ENCODE peak calls at places on chromosomes 12 and 14, in ten cellular contexts. X is pancreas, V is choroid plexus epithelial cell, P is adrenal gland, N is nephron progenitor cell, D is left ventricle myocardium inferior, M is heart left ventricle, O is AG04449, F is A673, I is gastrocnemius medialis. W is an unnamed sample.

GRCh38 chr14:49939884-49940510 is 47.1 kb downstream of the ARF6 start:
- DNase-seq in D (no peak), N (no peak), X (no peak), F (peak; percentile 39), O (no peak), V (no peak), I (no peak), M (no peak), P (no peak), W (no peak)

GRCh38 chr12:15152864-15153263 is 68.4 kb downstream of the RERG start:
- DNase-seq in V (peak; percentile 89), F (peak; percentile 22), D (no peak), N (no peak), X (no peak), I (no peak), M (no peak), O (peak; percentile 10), P (no peak), W (no peak)

GRCh38 chr12:59056931-59057330 is 136.6 kb upstream of the LRIG3 start:
- DNase-seq in X (no peak), P (no peak), D (no peak), F (no peak), I (no peak), N (no peak), O (no peak), M (no peak), V (peak; percentile 36), W (no peak)

GRCh38 chr14:64126548-64126947 is 167.6 kb downstream of the ESR2 start:
- DNase-seq in M (no peak), F (no peak), X (no peak), P (no peak), D (no peak), O (no peak), N (no peak), I (no peak), V (no peak), W (no peak)

GRCh38 chr12:3768911-3769447 is 16.1 kb upstream of the CRACR2A start:
- DNase-seq in N (no peak), O (no peak), M (no peak), D (no peak), V (no peak), I (no peak), F (no peak), P (no peak), X (no peak), W (no peak)

GRCh38 chr14:100911665-100912316 is 8.3 kb upstream of the RTL1 start:
- DNase-seq in I (no peak), O (no peak), P (no peak), X (no peak), D (no peak), V (peak; percentile 31), F (no peak), N (no peak), M (no peak), W (no peak)

GRCh38 chr12:20453756-20454310 is 85.5 kb downstream of the PDE3A start:
- DNase-seq in I (no peak), P (no peak), O (no peak), V (no peak), N (no peak), F (no peak), D (no peak), X (no peak), M (no peak), W (no peak)

GRCh38 chr14:100587763-100588411 is 670 bp upstream of the BEGAIN start:
- DNase-seq in P (no peak), V (no peak), O (no peak), I (no peak), F (peak; percentile 45), D (peak; percentile 6), M (peak; percentile 45), X (no peak), N (no peak), W (no peak)

GRCh38 chr12:110880651-110881050 is 33.9 kb downstream of the CCDC63 start:
- DNase-seq in O (no peak), I (no peak), F (no peak), N (no peak), P (no peak), X (no peak), M (no peak), D (no peak), V (no peak), W (no peak)

GRCh38 chr12:80763874-80764273 is 47.2 kb downstream of the MYF5 start:
- DNase-seq in D (no peak), N (peak; percentile 28), M (no peak), V (peak; percentile 81), P (no peak), X (no peak), I (no peak), O (no peak), F (peak; percentile 74), W (no peak)

GRCh38 chr12:109753959-109754358 is 40.3 kb downstream of the FAM222A start:
- DNase-seq in O (no peak), X (no peak), F (no peak), N (no peak), P (peak; percentile 4), D (no peak), V (no peak), M (no peak), I (no peak), W (no peak)

GRCh38 chr14:101602466-101602840 is 41.2 kb downstream of the DIO3 start:
- DNase-seq in N (no peak), V (no peak), F (no peak), D (no peak), M (no peak), X (no peak), P (no peak), O (no peak), I (no peak), W (no peak)

GRCh38 chr12:93426406-93426805 is 15.3 kb downstream of the UBE2N start:
- DNase-seq in O (no peak), N (no peak), I (no peak), V (no peak), D (no peak), X (no peak), M (no peak), F (no peak), P (no peak), W (no peak)

GRCh38 chr14:61644834-61645233 is 50.5 kb upstream of the HIF1A start:
- DNase-seq in M (no peak), N (peak; percentile 46), P (no peak), X (no peak), I (no peak), F (no peak), O (no peak), V (peak; percentile 54), D (no peak), W (no peak)

GRCh38 chr12:105936496-105936895 is 202.3 kb downstream of the NUAK1 start:
- DNase-seq in M (no peak), O (no peak), V (no peak), X (no peak), N (no peak), F (no peak), P (no peak), I (no peak), D (no peak), W (no peak)

GRCh38 chr14:89807905-89808304 is 146.6 kb downstream of the EFCAB11 start:
- DNase-seq in V (no peak), F (no peak), D (no peak), O (no peak), X (no peak), P (no peak), N (no peak), I (no peak), M (no peak), W (no peak)

DNA sequence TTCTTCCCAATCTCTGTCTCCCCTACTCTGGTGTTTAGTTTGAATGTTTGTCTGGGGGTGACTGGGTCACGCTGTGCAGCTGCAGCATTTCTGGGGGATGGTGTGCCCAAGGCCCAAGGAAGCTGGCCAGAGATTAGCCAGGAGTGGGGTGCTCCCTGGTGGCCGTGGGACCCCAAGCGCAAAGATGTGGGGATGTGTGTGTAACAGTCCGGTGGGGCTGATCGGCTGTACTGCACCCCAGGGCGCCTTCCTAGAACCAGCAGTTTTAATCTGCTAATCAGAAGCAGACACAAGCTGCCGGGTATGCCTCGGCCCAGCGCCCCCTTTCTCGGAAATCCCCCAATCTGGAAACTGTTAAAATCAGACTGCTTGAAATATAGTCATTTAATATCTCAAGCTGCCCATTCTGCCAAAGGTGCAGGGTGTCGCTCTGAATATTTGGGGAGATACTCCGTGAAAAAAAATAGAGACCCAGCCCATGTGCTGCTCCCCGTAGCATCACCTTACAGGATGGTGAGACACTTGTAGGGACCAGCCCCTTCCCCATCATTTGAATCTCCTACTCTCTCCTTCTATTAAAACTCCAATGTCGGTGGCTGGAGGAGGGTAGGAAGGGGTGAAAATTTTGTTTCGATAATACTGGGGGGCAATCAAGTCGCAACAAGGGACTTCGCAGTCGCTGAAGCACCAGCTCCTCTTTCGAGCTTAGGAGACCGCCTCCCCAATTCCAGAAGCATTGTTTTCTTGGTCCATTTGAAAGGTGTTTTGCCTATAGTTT is 4.3 kb downstream of the HOXC9 start:
- DNase-seq in D (no peak), V (no peak), I (no peak), X (no peak), O (no peak), N (no peak), M (no peak), F (no peak), P (no peak), W (no peak)
- TF ChIP-seq CTCF in D (no peak), V (no peak), I (no peak), X (no peak), O (peak; percentile 35), N (no peak), M (no peak), F (peak; percentile 42), P (no peak), W (no peak)

GRCh38 chr12:8637244-8637643 is 24.6 kb upstream of the AICDA start:
- DNase-seq in N (no peak), D (no peak), X (no peak), O (no peak), F (no peak), V (no peak), I (no peak), M (no peak), P (no peak), W (no peak)
- TF ChIP-seq CTCF in N (no peak), D (no peak), X (no peak), O (no peak), F (no peak), V (no peak), I (no peak), M (no peak), P (no peak), W (no peak)

DNA sequence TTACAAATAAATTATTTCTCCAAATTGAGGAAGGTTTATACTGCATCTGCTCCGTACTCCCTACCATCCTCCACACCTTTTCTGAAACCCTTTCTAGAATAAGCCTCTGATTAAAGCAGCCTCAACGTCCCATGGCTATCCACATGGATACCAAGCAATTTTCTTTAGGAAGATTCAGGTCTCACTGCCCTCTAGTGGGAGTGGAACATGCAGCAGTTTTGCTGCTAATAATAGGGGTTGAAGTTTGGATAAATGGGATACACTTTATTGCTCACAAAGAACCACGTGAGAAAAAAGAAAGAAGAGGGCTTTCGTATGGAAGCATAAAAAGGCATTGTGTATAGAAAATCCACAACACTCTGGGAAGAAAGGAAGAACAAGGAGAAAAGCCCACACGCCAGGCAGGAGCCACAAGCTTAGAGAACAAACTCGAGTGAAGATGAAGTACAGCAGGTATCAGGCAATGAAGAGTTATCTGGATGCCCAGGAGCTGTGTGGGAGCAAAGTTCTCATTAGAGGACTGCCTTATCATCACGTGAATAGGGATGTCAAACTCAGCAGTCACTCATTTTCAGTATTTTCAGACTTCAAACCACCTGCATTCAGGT is 45.8 kb downstream of the CCER1 start:
- DNase-seq in V (peak; percentile 77), P (peak; percentile 20), O (no peak), D (no peak), X (no peak), I (no peak), M (no peak), N (peak; percentile 30), F (peak; percentile 72), W (no peak)
- TF ChIP-seq CTCF in V (peak; percentile 81), P (peak; percentile 71), O (peak; percentile 54), D (peak; percentile 78), X (peak; percentile 44), I (no peak), M (peak; percentile 59), N (peak; percentile 72), F (peak; percentile 90), W (no peak)

GRCh38 chr14:68407275-68407674 is 385.6 kb downstream of the ZFP36L1 start:
- DNase-seq in M (no peak), D (no peak), F (no peak), N (no peak), O (no peak), P (no peak), I (no peak), X (no peak), V (no peak), W (no peak)
- TF ChIP-seq CTCF in M (no peak), D (no peak), F (no peak), N (no peak), O (no peak), P (no peak), I (no peak), X (no peak), V (no peak), W (no peak)